ENCODE peak calls at places on chromosome 10, in five cellular contexts. W is HEK293T, S is H1, X is HepG2, P is GM12878. A is an unnamed sample.

GRCh38 chr10:21888959-21889358 is 114.6 kb downstream of the DNAJC1 start:
- DNase-seq in W (no peak), S (no peak), X (no peak), P (peak; percentile 93), A (no peak)

GRCh38 chr10:73890261-73890660 is 15.9 kb upstream of the CAMK2G start:
- DNase-seq in W (no peak), S (no peak), X (no peak), P (no peak), A (no peak)

GRCh38 chr10:48768451-48768766 is 83.7 kb downstream of the WDFY4 start:
- DNase-seq in W (no peak), S (no peak), X (no peak), P (no peak), A (no peak)

GRCh38 chr10:60387531-60387930 is 2.1 kb downstream of the ANK3 start:
- DNase-seq in W (no peak), S (no peak), X (no peak), P (no peak), A (no peak)

GRCh38 chr10:22246680-22247391 is 29.0 kb upstream of the EBLN1 start:
- DNase-seq in W (no peak), S (no peak), X (peak; percentile 13), P (no peak), A (no peak)

GRCh38 chr10:126421745-126422144 is 33.5 kb upstream of the ADAM12 start:
- DNase-seq in W (no peak), S (no peak), X (no peak), P (no peak), A (no peak)

GRCh38 chr10:86592413-86592812 is 61.9 kb upstream of the OPN4 start:
- DNase-seq in W (no peak), S (no peak), X (peak; percentile 23), P (no peak), A (no peak)

GRCh38 chr10:33489606-33490176 is 155.2 kb upstream of the NRP1 start:
- DNase-seq in W (no peak), S (no peak), X (no peak), P (no peak), A (no peak)

GRCh38 chr10:122306282-122306681 is 35.2 kb downstream of the BTBD16 start:
- DNase-seq in W (no peak), S (no peak), X (no peak), P (no peak), A (no peak)

GRCh38 chr10:75663947-75664664 is 232.7 kb downstream of the LRMDA start:
- DNase-seq in W (no peak), S (no peak), X (no peak), P (no peak), A (no peak)

GRCh38 chr10:89609730-89610393 is 35.2 kb downstream of the PANK1 start:
- DNase-seq in W (no peak), S (no peak), X (peak; percentile 22), P (peak; percentile 37), A (no peak)

GRCh38 chr10:125692246-125692931 is 9.4 kb upstream of the TEX36 start:
- DNase-seq in W (no peak), S (no peak), X (no peak), P (no peak), A (no peak)

GRCh38 chr10:76435154-76435553 is 1003.7 kb downstream of the LRMDA start:
- DNase-seq in W (no peak), S (no peak), X (no peak), P (no peak), A (no peak)

GRCh38 chr10:94546058-94546595 is 539 bp downstream of the HELLS start:
- DNase-seq in W (peak; percentile 28), S (no peak), X (peak; percentile 13), P (no peak), A (no peak)

GRCh38 chr10:124001391-124002260 is 91.8 kb downstream of the CHST15 start:
- DNase-seq in W (no peak), S (no peak), X (no peak), P (no peak), A (no peak)

GRCh38 chr10:11017575-11018425 is at the start of gene CELF2:
- DNase-seq in W (peak; percentile 55), S (peak; percentile 87), X (no peak), P (no peak), A (peak; percentile 38)

GRCh38 chr10:30422981-30423654 is 10.9 kb upstream of the MAP3K8 start:
- DNase-seq in W (no peak), S (no peak), X (peak; percentile 89), P (no peak), A (peak; percentile 32)

GRCh38 chr10:42781893-42782445 is 626 bp upstream of the BMS1 start:
- DNase-seq in W (no peak), S (no peak), X (no peak), P (no peak), A (no peak)

GRCh38 chr10:48509974-48510692 is 94.7 kb downstream of the ARHGAP22 start:
- DNase-seq in W (peak; percentile 21), S (peak; percentile 49), X (peak; percentile 20), P (no peak), A (no peak)

GRCh38 chr10:5951721-5952407 is 25.5 kb downstream of the IL15RA start:
- DNase-seq in W (no peak), S (no peak), X (no peak), P (no peak), A (no peak)

GRCh38 chr10:73439055-73439454 is 5.7 kb upstream of the MSS51 start:
- DNase-seq in W (no peak), S (no peak), X (no peak), P (no peak), A (no peak)

GRCh38 chr10:86188326-86188725 is 178.3 kb downstream of the GRID1 start:
- DNase-seq in W (no peak), S (no peak), X (no peak), P (no peak), A (no peak)

DNA sequence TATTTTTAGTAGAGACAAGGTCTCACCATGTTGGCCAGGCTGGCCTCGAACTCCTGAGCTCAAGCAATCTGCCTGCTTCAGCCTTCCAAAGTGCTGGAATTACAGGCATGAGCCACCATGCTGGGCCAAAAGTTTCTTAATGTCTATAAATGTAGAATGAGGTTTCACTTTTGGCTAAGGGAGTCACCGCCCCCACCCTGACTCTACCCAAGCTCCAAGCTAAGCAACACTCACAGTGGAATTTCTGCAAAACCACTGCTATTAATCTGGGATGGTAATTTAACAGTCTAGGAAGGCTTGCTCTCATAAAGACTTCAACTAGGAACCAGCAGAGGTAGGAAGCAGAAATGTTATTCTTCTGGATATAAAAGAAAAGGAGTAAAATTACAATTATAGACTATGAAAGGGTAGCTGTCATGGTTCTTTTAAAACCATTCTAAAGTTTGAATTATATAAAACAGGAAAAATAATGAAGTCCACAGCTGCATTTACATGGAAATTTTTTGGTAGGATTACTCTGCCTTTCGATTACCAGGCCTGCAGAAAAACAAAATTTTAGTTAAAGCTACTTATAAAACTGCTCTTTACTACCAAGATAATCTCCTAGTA is 211.6 kb downstream of the SFMBT2 start:
- DNase-seq in W (no peak), S (no peak), X (no peak), P (no peak), A (no peak)
- TF ChIP-seq SUZ12 in W (no peak), S (no peak), X (no peak), P (no peak), A (no peak)

DNA sequence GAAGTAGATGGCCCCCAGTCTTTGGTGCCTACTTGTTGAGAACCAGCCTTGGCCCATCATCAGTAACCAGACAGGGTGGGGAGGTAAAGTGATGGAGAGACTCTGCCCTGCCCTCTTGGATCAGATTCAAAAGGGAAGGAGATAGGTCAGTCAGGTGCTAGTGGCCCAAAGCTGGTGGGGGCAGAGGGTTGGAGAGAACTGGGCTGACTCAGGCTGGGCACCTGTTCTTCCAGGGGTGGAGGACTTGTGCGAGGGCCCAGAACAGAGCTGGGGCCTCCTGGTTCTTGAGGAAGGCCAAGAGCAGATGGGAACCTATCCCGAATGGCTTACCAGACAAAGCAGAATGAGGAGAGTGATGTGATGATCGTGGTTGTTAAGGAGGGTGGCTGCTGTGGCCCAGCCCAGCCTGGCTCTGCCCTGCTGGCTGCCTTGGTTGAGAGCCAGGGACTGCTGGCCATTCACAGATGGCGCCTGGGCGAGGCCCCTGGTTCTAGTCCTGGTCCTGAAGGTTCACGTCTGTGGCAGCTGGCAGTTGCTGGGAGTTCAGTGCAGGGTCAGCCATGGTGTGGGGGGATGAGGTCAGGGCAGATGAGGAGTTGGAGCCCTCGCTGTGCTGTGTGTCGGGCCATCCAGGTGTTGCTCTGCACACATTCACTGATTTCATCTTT is 36.6 kb downstream of the PALD1 start:
- DNase-seq in W (no peak), S (no peak), X (no peak), P (no peak), A (no peak)
- TF ChIP-seq SUZ12 in W (no peak), S (no peak), X (no peak), P (no peak), A (no peak)

DNA sequence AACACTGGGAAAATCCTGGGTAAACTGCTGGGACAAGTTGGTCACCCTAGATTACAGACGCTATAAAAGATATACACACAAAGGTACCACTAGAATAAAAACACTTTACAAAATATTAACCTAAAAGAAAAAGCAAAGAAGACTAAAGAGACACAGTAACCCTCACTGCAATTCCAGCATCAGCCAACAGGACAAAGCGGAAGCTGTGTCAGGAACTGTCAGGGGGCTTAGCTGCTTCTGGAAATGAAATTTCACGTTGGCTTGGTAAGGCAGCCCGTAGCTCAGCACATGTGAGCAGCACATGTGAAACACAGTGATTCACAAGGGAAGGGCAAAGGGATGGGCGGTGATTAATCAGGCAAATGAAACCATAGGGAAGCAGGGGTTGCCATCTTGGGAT is 195.3 kb downstream of the MGMT start:
- DNase-seq in W (no peak), S (no peak), X (no peak), P (no peak), A (no peak)
- TF ChIP-seq SUZ12 in W (no peak), S (no peak), X (no peak), P (no peak), A (no peak)

GRCh38 chr10:111247781-111248389 is 171.1 kb downstream of the ADRA2A start:
- DNase-seq in W (no peak), S (no peak), X (no peak), P (no peak), A (no peak)

GRCh38 chr10:111240348-111240747 is 163.5 kb downstream of the ADRA2A start:
- DNase-seq in W (no peak), S (no peak), X (no peak), P (no peak), A (no peak)

DNA sequence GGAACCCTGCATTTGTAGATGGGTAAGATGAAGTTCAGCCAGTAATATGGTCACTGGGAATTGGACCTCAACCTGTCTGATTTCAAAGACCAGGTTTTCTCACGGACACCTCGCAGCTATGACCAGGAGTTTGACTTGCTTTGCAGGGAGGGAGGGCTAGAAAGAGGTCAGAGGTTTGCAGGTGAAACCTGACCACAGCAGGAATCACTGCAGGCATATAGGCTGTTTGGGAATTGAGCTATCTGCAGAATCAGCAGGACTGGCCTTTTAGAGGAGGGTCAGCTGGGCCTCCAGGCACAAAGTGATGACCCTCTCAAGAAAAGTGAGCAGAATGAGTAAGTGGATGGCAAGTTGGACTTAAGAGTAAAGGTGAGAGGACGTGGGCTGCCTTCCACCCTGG is 166.3 kb downstream of the ADRA2A start:
- DNase-seq in W (no peak), S (no peak), X (no peak), P (no peak), A (no peak)
- TF ChIP-seq SUZ12 in W (no peak), S (no peak), X (no peak), P (no peak), A (no peak)

DNA sequence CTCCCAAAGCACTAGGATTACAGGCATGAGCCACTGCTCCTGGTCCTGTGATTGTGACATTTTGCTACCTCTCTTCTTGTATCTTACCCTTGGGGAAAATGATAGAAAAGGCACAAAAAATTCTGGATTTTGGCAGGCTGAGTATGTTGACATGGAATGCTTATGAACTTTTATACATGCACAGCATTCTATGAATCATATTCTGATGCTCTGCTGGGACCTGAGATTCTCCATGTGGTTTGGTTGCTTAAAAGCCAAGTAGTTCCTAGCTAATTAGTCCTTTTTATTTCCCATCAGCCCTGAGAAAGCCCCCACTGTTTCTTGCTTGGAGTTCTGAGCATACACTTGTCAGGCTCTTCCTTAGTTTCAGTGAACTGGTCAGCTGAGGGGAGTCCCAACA is 8.3 kb upstream of the KAZALD1 start:
- DNase-seq in W (no peak), S (no peak), X (no peak), P (no peak), A (no peak)
- TF ChIP-seq SUZ12 in W (no peak), S (no peak), X (no peak), P (no peak), A (no peak)